ENCODE peak calls at places on chromosomes 4 and X, in nine cellular contexts. M is CD8-positive, alpha-beta memory T cell; L is A673; Q is brain microvascular endothelial cell; X is psoas muscle; J is right cardiac atrium; P is thoracic aorta; Y is Peyer's patch; O is fibroblast of lung. D is an unnamed sample. For H3K27me3, the result is how much of the 10 kb centered on the place peaks cover.

GRCh38 chr4:186707996-186708395 is 15.7 kb downstream of the FAT1 start:
- DNase-seq in Y (no peak), O (no peak), L (no peak), J (no peak), M (no peak), X (no peak), Q (no peak), P (no peak), D (no peak)

GRCh38 chr4:25172964-25173917 is 13.0 kb upstream of the SEPSECS start:
- DNase-seq in X (no peak), P (peak), O (peak), Y (no peak), M (no peak), J (no peak), Q (peak), L (peak), D (no peak)

GRCh38 chrX:124938715-124939114 is 381.0 kb upstream of the TEX13C start:
- DNase-seq in P (no peak), O (no peak), J (no peak), M (no peak), Q (no peak), Y (no peak), L (no peak), X (no peak), D (no peak)

GRCh38 chr4:182338731-182339130 is 95.5 kb downstream of the TENM3 start:
- DNase-seq in M (no peak), L (no peak), O (no peak), X (no peak), Y (no peak), J (no peak), P (no peak), Q (no peak), D (no peak)

GRCh38 chr4:47747846-47748494 is 89.9 kb downstream of the CORIN start:
- DNase-seq in J (no peak), X (no peak), L (no peak), O (no peak), Y (no peak), P (no peak), Q (no peak), M (no peak), D (no peak)

GRCh38 chr4:123674752-123675151 is 278.2 kb downstream of the SPRY1 start:
- DNase-seq in X (no peak), J (no peak), P (no peak), O (no peak), Y (no peak), Q (no peak), L (no peak), M (no peak), D (no peak)

GRCh38 chr4:12615822-12616221 is 868.3 kb downstream of the RAB28 start:
- DNase-seq in Q (no peak), J (no peak), M (no peak), P (no peak), O (no peak), Y (no peak), L (no peak), X (no peak), D (no peak)

GRCh38 chr4:6277935-6278800 is 8.5 kb downstream of the WFS1 start:
- DNase-seq in P (no peak), Q (no peak), L (no peak), Y (no peak), O (no peak), J (no peak), M (no peak), X (no peak), D (no peak)

GRCh38 chr4:87559090-87559837 is 30.1 kb upstream of the SPARCL1 start:
- DNase-seq in Q (no peak), O (no peak), J (no peak), M (no peak), X (no peak), P (no peak), L (peak), Y (peak), D (no peak)

DNA sequence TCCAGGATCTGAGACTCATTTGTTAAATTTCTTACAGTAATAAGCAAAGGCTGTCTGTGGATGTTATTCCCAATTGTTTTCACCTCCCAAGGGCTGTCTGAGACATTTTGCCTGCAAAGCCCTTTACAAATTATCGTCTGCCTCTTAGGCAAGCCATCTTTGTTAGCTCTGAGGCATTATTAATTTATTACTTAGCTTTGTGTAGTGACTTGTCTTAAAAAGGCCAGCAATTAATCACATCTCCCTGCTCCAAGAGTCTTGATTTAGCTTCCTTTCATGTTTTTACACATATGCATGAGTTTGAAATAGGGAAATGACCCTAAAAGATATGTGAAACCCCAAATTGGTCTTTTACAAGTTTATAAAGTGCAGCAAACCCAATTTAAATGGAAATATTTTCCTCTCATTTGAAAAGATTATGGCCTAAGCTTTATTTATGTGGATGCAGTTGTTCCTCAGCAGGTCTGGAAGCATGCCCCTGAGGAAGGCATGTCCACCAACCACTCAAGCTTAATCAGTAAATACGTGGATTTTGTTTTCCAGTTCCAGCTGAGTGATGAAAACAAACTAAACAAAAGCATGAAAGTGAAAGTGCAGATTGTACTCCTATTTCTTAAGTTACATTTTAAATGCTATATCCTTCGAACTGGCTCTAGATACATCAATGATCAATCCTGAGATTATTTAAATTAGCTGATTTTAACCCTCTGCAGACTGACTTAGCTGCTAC is 173.6 kb upstream of the LNX1 start:
- DNase-seq in J (no peak), Y (no peak), X (no peak), Q (no peak), L (no peak), O (peak), M (no peak), P (no peak), D (no peak)
- H3K4me3 ChIP-seq in J (no peak), Y (no peak), X (no peak), Q (no peak), L (no peak), O (peak), M (no peak), P (no peak), D (no peak)

DNA sequence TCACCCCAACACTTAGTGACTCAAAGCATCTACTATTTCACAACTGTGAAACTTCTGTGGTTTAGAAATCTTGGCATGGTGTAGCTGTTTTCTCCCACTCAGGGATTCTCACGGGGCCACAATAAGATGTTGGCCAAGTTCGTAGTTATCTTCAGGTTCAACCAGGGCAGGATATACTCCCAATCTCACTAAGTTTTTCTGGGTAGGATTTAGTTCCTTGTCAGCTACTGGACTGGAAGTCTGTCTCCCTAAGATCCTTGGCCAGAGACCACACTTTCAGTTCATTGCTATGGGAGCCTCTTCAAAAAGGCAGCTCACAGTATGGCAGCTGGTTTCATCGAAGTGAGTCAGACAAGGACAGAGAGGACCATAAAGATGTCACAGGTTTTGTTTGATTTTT is 111.7 kb upstream of the PDHA2 start:
- DNase-seq in M (no peak), Y (no peak), P (no peak), O (peak), X (no peak), Q (peak), J (peak), L (no peak), D (no peak)
- H3K27ac ChIP-seq in M (no peak), Y (no peak), P (no peak), O (no peak), X (no peak), Q (no peak), J (no peak), L (no peak), D (no peak)

GRCh38 chrX:10447577-10448214 is 172.7 kb downstream of the MID1 start:
- DNase-seq in X (no peak), M (no peak), Y (no peak), O (peak), L (no peak), Q (peak), P (no peak), J (no peak), D (no peak)
- H3K27me3 ChIP-seq in X (under half), M (under half), Y (under half), O (under half), L (under half), Q (under half), P (under half), J (under half), D (under half)

DNA sequence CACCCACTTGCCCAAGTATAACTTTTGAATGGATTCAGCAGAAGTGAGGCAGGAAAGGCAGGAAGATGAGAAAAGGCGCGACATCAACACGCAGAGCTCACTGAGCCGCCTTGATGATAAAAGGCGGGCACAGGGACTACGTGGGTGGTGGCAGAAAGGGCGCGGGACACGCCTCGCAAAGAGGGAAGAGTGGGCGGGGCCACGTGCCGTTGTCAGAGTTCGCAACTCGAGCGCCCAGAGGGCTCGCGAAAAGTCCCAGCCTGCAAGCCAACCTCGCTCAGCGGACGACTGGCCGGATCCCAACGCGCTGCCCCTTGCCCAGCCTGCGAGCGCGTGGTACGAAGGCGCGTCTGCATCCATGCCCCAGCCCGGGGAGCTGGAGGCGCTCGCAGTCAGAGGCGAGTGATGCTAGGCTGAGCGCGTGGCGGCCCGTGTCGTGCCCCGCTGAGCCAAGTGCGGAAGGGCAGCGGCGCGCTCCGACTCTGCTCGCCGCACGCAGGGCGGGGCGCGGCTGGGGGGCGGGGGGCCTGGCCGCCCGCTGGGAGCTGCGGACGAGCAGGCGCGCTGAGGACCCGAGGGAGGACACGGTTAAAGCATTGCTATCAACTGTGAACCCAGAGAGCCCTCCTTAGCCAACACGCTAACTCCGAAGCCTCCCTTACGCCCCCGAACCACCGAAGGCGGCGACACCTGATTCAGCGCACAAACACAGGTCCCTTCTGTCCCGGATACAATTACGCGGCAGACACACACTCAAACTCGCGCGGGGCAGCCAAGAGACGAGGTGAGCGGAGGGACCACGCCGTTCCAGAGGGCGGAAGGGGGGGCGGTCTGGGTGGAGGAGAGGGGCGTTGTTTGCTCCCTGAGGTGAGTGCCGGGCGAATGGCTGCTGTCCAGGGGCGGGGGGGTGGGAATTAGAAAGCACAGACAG is at the start of gene UGT8:
- DNase-seq in X (peak), L (peak), O (peak), Y (peak), Q (no peak), M (no peak), J (peak), P (no peak), D (peak)
- H3K4me3 ChIP-seq in X (peak), L (peak), O (peak), Y (peak), Q (peak), M (no peak), J (peak), P (peak), D (no peak)

GRCh38 chr4:121875663-121876062 is 5.4 kb upstream of the BBS7 start:
- DNase-seq in J (no peak), P (no peak), X (no peak), M (no peak), O (no peak), Q (no peak), Y (no peak), L (no peak), D (no peak)

GRCh38 chr4:121869841-121870822 is at the start of gene BBS7:
- DNase-seq in Q (peak), O (peak), Y (peak), P (peak), X (peak), J (peak), M (peak), L (peak), D (peak)

GRCh38 chr4:121876976-121877773 is 6.9 kb upstream of the BBS7 start:
- DNase-seq in X (no peak), Y (no peak), L (peak), J (no peak), M (no peak), Q (no peak), O (no peak), P (no peak), D (no peak)

GRCh38 chr4:121876070-121876469 is 5.8 kb upstream of the BBS7 start:
- DNase-seq in O (no peak), J (no peak), X (no peak), Y (no peak), M (no peak), Q (no peak), L (no peak), P (no peak), D (no peak)

GRCh38 chr4:121873604-121874003 is 3.3 kb upstream of the BBS7 start:
- DNase-seq in P (no peak), J (no peak), Y (no peak), M (no peak), X (no peak), L (no peak), Q (no peak), O (no peak), D (no peak)
- H3K27ac ChIP-seq in P (no peak), J (no peak), Y (no peak), M (no peak), X (no peak), L (no peak), Q (no peak), O (no peak), D (no peak)

DNA sequence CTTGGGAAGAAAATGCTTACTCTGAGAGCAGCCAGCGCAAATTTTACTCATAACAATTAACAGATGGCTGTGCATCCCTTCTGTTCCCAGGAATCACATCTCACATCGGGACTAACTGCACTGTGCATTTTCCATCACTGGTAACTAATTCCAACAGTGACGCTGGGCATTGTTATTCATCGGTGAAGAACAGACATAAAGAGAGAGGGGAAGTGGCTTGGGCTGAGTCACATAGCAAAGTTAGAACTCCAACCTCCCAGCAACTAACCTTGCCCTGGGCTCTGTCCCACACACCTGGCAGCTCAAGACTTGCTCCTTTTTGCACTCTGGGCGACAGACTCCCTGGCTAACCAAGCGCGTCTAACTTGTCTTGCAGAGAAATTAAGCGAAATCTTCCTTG is 6.4 kb upstream of the LONRF3 start:
- DNase-seq in X (no peak), Q (no peak), J (no peak), O (no peak), L (no peak), P (no peak), M (no peak), Y (no peak), D (no peak)
- H3K27me3 ChIP-seq in X (under half), Q (under half), J (under half), O (under half), L (under half), P (under half), M (under half), Y (under half), D (under half)